ENCODE peak calls at places on chromosomes 4 and X, in seven cellular contexts. E is A549, O is ovary, U is tibial nerve, J is K562, R is esophagus muscularis mucosa, G is GM12878. K is an unnamed sample.

GRCh38 chrX:70452143-70452733 is 7.6 kb downstream of the DLG3 start:
- DNase-seq in E (peak; percentile 58), O (peak; percentile 73), U (peak; percentile 23), J (peak; percentile 78), R (no peak), G (no peak), K (peak; percentile 79)

GRCh38 chr4:99816611-99817309 is at the start of gene DAPP1:
- DNase-seq in E (no peak), O (no peak), U (no peak), J (no peak), R (no peak), G (peak; percentile 94), K (peak; percentile 70)

GRCh38 chrX:10240918-10241317 is 84.1 kb downstream of the CLCN4 start:
- DNase-seq in E (no peak), O (no peak), U (no peak), J (no peak), R (no peak), G (no peak), K (peak; percentile 80)

GRCh38 chrX:150574824-150575409 is 6.5 kb downstream of the MTM1 start:
- DNase-seq in E (no peak), O (no peak), U (no peak), J (no peak), R (no peak), G (no peak), K (no peak)

GRCh38 chrX:153725039-153725831 is 579 bp downstream of the ABCD1 start:
- DNase-seq in E (no peak), O (peak; percentile 54), U (no peak), J (no peak), R (no peak), G (no peak), K (no peak)

GRCh38 chr4:158760866-158761265 is 8.0 kb upstream of the FNIP2 start:
- DNase-seq in E (no peak), O (no peak), U (no peak), J (no peak), R (no peak), G (no peak), K (no peak)

GRCh38 chr4:185470503-185471195 is 884 bp downstream of the CCDC110 start:
- DNase-seq in E (peak; percentile 8), O (peak; percentile 81), U (peak; percentile 43), J (no peak), R (no peak), G (no peak), K (peak; percentile 86)

GRCh38 chr4:73734405-73735070 is 5.8 kb upstream of the CXCL8 start:
- DNase-seq in E (no peak), O (no peak), U (no peak), J (no peak), R (no peak), G (no peak), K (no peak)

GRCh38 chr4:20666471-20666870 is 33.8 kb upstream of the PACRGL start:
- DNase-seq in E (no peak), O (no peak), U (no peak), J (no peak), R (no peak), G (no peak), K (no peak)

GRCh38 chrX:34813618-34814017 is 129.0 kb upstream of the FAM47B start:
- DNase-seq in E (no peak), O (no peak), U (no peak), J (no peak), R (no peak), G (no peak), K (no peak)

GRCh38 chrX:56068274-56068758 is 163.8 kb upstream of the KLF8 start:
- DNase-seq in E (no peak), O (no peak), U (no peak), J (no peak), R (no peak), G (no peak), K (no peak)

GRCh38 chrX:149570668-149571067 is 16.6 kb downstream of the MAGEA9B start:
- DNase-seq in E (no peak), O (no peak), U (no peak), J (peak; percentile 2), R (no peak), G (no peak), K (no peak)

GRCh38 chrX:22666441-22666840 is 333.3 kb upstream of the DDX53 start:
- DNase-seq in E (no peak), O (no peak), U (no peak), J (peak; percentile 7), R (no peak), G (no peak), K (no peak)

GRCh38 chr4:54495641-54496040 is 162.1 kb upstream of the KIT start:
- DNase-seq in E (no peak), O (no peak), U (no peak), J (no peak), R (peak; percentile 12), G (no peak), K (no peak)

GRCh38 chr4:94757192-94758140 is at the start of gene BMPR1B:
- DNase-seq in E (no peak), O (peak; percentile 81), U (no peak), J (no peak), R (no peak), G (no peak), K (no peak)

GRCh38 chrX:18893536-18893935 is 90.4 kb downstream of the PHKA2 start:
- DNase-seq in E (no peak), O (no peak), U (no peak), J (no peak), R (no peak), G (no peak), K (no peak)

GRCh38 chr4:166460769-166461550 is 587.9 kb downstream of the TLL1 start:
- DNase-seq in E (no peak), O (no peak), U (no peak), J (no peak), R (no peak), G (no peak), K (no peak)

GRCh38 chr4:155914782-155915181 is 11.3 kb downstream of the TDO2 start:
- DNase-seq in E (no peak), O (no peak), U (no peak), J (no peak), R (no peak), G (no peak), K (no peak)

GRCh38 chr4:82421796-82422560 is 8.3 kb downstream of the HNRNPDL start:
- DNase-seq in E (no peak), O (no peak), U (no peak), J (no peak), R (no peak), G (no peak), K (no peak)

GRCh38 chr4:182803235-182803634 is 114.0 kb downstream of the DCTD start:
- DNase-seq in E (no peak), O (no peak), U (no peak), J (no peak), R (no peak), G (no peak), K (no peak)

GRCh38 chr4:146545102-146545501 is 23.4 kb upstream of the SLC10A7 start:
- DNase-seq in E (peak; percentile 13), O (no peak), U (no peak), J (peak; percentile 38), R (no peak), G (no peak), K (no peak)

GRCh38 chrX:45445745-45446412 is 245.2 kb upstream of the DIPK2B start:
- DNase-seq in E (no peak), O (no peak), U (no peak), J (no peak), R (no peak), G (no peak), K (no peak)
- TF ChIP-seq EP300 in E (no peak), O (no peak), U (no peak), J (no peak), R (no peak), G (no peak), K (no peak)

GRCh38 chr4:90542216-90542615 is 415.0 kb downstream of the CCSER1 start:
- DNase-seq in E (no peak), O (no peak), U (no peak), J (no peak), R (no peak), G (no peak), K (no peak)
- TF ChIP-seq EP300 in E (no peak), O (no peak), U (no peak), J (no peak), R (no peak), G (no peak), K (no peak)

DNA sequence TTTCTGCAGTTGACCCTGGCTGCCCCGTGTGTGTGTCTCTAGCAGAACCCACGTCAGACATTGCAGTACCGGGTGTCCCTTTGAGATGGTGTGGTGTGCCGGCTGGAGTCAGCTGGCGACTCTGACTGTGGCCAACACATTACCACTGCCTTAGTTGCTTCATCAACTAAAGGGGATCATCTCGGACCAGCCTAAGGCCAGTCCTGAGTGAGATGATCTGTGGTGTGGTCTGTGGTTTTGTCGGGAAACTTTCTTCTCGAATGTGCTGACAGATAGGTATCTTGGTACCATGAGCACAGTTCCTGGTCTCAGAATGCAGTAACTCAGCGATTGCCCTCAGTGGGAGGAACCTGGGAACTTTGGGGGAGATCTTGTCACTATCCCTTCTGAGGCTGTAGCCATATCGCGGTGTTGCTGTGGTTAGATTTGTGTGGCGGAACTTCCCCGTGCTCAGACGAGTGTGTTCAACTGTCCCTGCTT is 15.8 kb downstream of the TBC1D14 start:
- DNase-seq in E (no peak), O (no peak), U (no peak), J (peak; percentile 52), R (no peak), G (no peak), K (peak; percentile 80)
- TF ChIP-seq EP300 in E (no peak), O (no peak), U (no peak), J (peak; percentile 51), R (peak; percentile 65), G (no peak), K (no peak)

GRCh38 chr4:28225005-28225404 is 1364.4 kb downstream of the STIM2 start:
- DNase-seq in E (peak; percentile 3), O (no peak), U (no peak), J (no peak), R (no peak), G (no peak), K (no peak)

GRCh38 chr4:28226962-28227361 is 1366.3 kb downstream of the STIM2 start:
- DNase-seq in E (no peak), O (no peak), U (no peak), J (no peak), R (no peak), G (no peak), K (no peak)

GRCh38 chr4:28228575-28228974 is 1367.9 kb downstream of the STIM2 start:
- DNase-seq in E (no peak), O (no peak), U (no peak), J (no peak), R (no peak), G (no peak), K (no peak)

GRCh38 chr4:28229092-28229491 is 1368.5 kb downstream of the STIM2 start:
- DNase-seq in E (no peak), O (no peak), U (no peak), J (no peak), R (no peak), G (no peak), K (no peak)

DNA sequence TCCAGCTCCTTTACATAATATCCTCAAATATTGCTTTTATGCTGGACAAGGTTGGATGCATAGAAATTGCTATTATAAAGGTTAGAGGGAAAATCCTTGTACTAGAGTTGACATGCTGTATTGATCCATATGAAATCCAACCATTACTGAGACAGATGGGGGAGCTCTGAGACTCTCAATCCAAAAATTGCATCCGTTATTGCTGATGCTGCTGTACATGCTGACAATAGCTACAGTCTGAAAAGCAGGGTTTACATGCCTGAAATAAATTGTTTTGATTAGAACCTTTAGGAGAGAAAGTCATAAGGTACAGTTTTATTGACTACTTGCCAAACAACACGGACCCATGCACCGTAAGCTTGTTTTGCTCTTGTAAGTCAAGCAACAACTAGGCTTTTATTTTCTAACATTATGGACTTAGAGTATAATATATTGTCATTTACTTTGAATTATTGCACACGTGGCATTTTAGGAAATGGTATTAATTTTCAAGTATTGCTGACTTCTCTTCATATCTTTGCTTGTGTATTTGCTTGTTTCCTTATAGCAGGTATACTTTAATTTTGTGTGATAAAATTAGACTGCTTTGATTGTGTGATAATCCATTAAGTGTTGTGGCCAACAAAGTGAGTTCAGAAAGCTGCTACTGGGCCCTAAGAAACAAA is 1365.2 kb downstream of the STIM2 start:
- DNase-seq in E (no peak), O (no peak), U (no peak), J (no peak), R (no peak), G (no peak), K (no peak)
- TF ChIP-seq EP300 in E (no peak), O (no peak), U (no peak), J (no peak), R (no peak), G (no peak), K (no peak)

K was measured in sigmoid colon.